ENCODE peak calls at places on chromosomes 7 and 10, in nine cellular contexts. One of them, this sample, is unnamed.
A peak's percentile ranks its signal among the peaks of the same experiment; 100 is the strongest.

GRCh38 chr7:68063171-68063570 is 1066.5 kb downstream of the TYW1 start:
- DNase-seq in cerebellar nuclear complex: no peak
- DNase-seq in KBM-7: peak; percentile 8
- DNase-seq in ELF-1: peak; percentile 41
- DNase-seq in Calu3: no peak
- DNase-seq in Daoy: no peak
- DNase-seq in hippocampal formation: no peak
- DNase-seq in activated CD8-positive, alpha-beta memory T cell treated with anti-CD3 and anti-CD28 coated beads, Interleukin-2, amount 50 U/mL, for 48 hours: no peak
- DNase-seq in CD8-positive, alpha-beta T cell: no peak
- DNase-seq in this sample: no peak

GRCh38 chr7:26038201-26038990 is 113.6 kb upstream of the NFE2L3 start:
- DNase-seq in cerebellar nuclear complex: no peak
- DNase-seq in KBM-7: no peak
- DNase-seq in ELF-1: no peak
- DNase-seq in Calu3: no peak
- DNase-seq in Daoy: no peak
- DNase-seq in hippocampal formation: no peak
- DNase-seq in activated CD8-positive, alpha-beta memory T cell treated with anti-CD3 and anti-CD28 coated beads, Interleukin-2, amount 50 U/mL, for 48 hours: no peak
- DNase-seq in CD8-positive, alpha-beta T cell: no peak
- DNase-seq in this sample: no peak

GRCh38 chr10:60348982-60349381 is 40.7 kb downstream of the ANK3 start:
- DNase-seq in cerebellar nuclear complex: no peak
- DNase-seq in KBM-7: no peak
- DNase-seq in ELF-1: no peak
- DNase-seq in Calu3: no peak
- DNase-seq in Daoy: no peak
- DNase-seq in hippocampal formation: no peak
- DNase-seq in activated CD8-positive, alpha-beta memory T cell treated with anti-CD3 and anti-CD28 coated beads, Interleukin-2, amount 50 U/mL, for 48 hours: no peak
- DNase-seq in CD8-positive, alpha-beta T cell: no peak
- DNase-seq in this sample: no peak

GRCh38 chr10:79054203-79055099 is 14.3 kb upstream of the ZMIZ1 start:
- DNase-seq in cerebellar nuclear complex: no peak
- DNase-seq in KBM-7: no peak
- DNase-seq in ELF-1: no peak
- DNase-seq in Calu3: no peak
- DNase-seq in Daoy: no peak
- DNase-seq in hippocampal formation: no peak
- DNase-seq in activated CD8-positive, alpha-beta memory T cell treated with anti-CD3 and anti-CD28 coated beads, Interleukin-2, amount 50 U/mL, for 48 hours: no peak
- DNase-seq in CD8-positive, alpha-beta T cell: no peak
- DNase-seq in this sample: no peak

GRCh38 chr7:32275216-32275979 is 205.2 kb upstream of the PDE1C start:
- DNase-seq in cerebellar nuclear complex: no peak
- DNase-seq in KBM-7: peak; percentile 8
- DNase-seq in ELF-1: no peak
- DNase-seq in Calu3: no peak
- DNase-seq in Daoy: peak; percentile 86
- DNase-seq in hippocampal formation: no peak
- DNase-seq in activated CD8-positive, alpha-beta memory T cell treated with anti-CD3 and anti-CD28 coated beads, Interleukin-2, amount 50 U/mL, for 48 hours: no peak
- DNase-seq in CD8-positive, alpha-beta T cell: no peak
- DNase-seq in this sample: no peak

GRCh38 chr7:131276190-131276589 is 51.5 kb upstream of the MKLN1 start:
- DNase-seq in cerebellar nuclear complex: no peak
- DNase-seq in KBM-7: no peak
- DNase-seq in ELF-1: no peak
- DNase-seq in Calu3: no peak
- DNase-seq in Daoy: no peak
- DNase-seq in hippocampal formation: no peak
- DNase-seq in activated CD8-positive, alpha-beta memory T cell treated with anti-CD3 and anti-CD28 coated beads, Interleukin-2, amount 50 U/mL, for 48 hours: no peak
- DNase-seq in CD8-positive, alpha-beta T cell: no peak
- DNase-seq in this sample: no peak

GRCh38 chr7:143510854-143511592 is 33.4 kb downstream of the TAS2R41 start:
- DNase-seq in cerebellar nuclear complex: no peak
- DNase-seq in KBM-7: no peak
- DNase-seq in ELF-1: no peak
- DNase-seq in Calu3: no peak
- DNase-seq in Daoy: no peak
- DNase-seq in hippocampal formation: no peak
- DNase-seq in activated CD8-positive, alpha-beta memory T cell treated with anti-CD3 and anti-CD28 coated beads, Interleukin-2, amount 50 U/mL, for 48 hours: no peak
- DNase-seq in CD8-positive, alpha-beta T cell: no peak
- DNase-seq in this sample: no peak

GRCh38 chr10:33947563-33947962 is 613.1 kb upstream of the NRP1 start:
- DNase-seq in cerebellar nuclear complex: no peak
- DNase-seq in KBM-7: no peak
- DNase-seq in ELF-1: no peak
- DNase-seq in Calu3: no peak
- DNase-seq in Daoy: no peak
- DNase-seq in hippocampal formation: no peak
- DNase-seq in activated CD8-positive, alpha-beta memory T cell treated with anti-CD3 and anti-CD28 coated beads, Interleukin-2, amount 50 U/mL, for 48 hours: no peak
- DNase-seq in CD8-positive, alpha-beta T cell: no peak
- DNase-seq in this sample: no peak

GRCh38 chr10:127563718-127564553 is 14.8 kb downstream of the NPS start:
- DNase-seq in cerebellar nuclear complex: no peak
- DNase-seq in KBM-7: peak; percentile 27
- DNase-seq in ELF-1: peak; percentile 53
- DNase-seq in Calu3: peak; percentile 42
- DNase-seq in Daoy: peak; percentile 21
- DNase-seq in hippocampal formation: no peak
- DNase-seq in activated CD8-positive, alpha-beta memory T cell treated with anti-CD3 and anti-CD28 coated beads, Interleukin-2, amount 50 U/mL, for 48 hours: peak; percentile 75
- DNase-seq in CD8-positive, alpha-beta T cell: no peak
- DNase-seq in this sample: no peak

GRCh38 chr7:105673367-105674188 is 92.3 kb upstream of the EFCAB10 start:
- DNase-seq in cerebellar nuclear complex: no peak
- DNase-seq in KBM-7: no peak
- DNase-seq in ELF-1: no peak
- DNase-seq in Calu3: no peak
- DNase-seq in Daoy: peak; percentile 54
- DNase-seq in hippocampal formation: no peak
- DNase-seq in activated CD8-positive, alpha-beta memory T cell treated with anti-CD3 and anti-CD28 coated beads, Interleukin-2, amount 50 U/mL, for 48 hours: no peak
- DNase-seq in CD8-positive, alpha-beta T cell: no peak
- DNase-seq in this sample: no peak

GRCh38 chr10:97827778-97828291 is 21.8 kb upstream of the GOLGA7B start:
- DNase-seq in cerebellar nuclear complex: no peak
- DNase-seq in KBM-7: no peak
- DNase-seq in ELF-1: peak; percentile 61
- DNase-seq in Calu3: no peak
- DNase-seq in Daoy: peak; percentile 65
- DNase-seq in hippocampal formation: no peak
- DNase-seq in activated CD8-positive, alpha-beta memory T cell treated with anti-CD3 and anti-CD28 coated beads, Interleukin-2, amount 50 U/mL, for 48 hours: no peak
- DNase-seq in CD8-positive, alpha-beta T cell: no peak
- DNase-seq in this sample: no peak

GRCh38 chr10:132229834-132230556 is 43.2 kb downstream of the DPYSL4 start:
- DNase-seq in cerebellar nuclear complex: no peak
- DNase-seq in KBM-7: no peak
- DNase-seq in ELF-1: peak; percentile 88
- DNase-seq in Calu3: no peak
- DNase-seq in Daoy: no peak
- DNase-seq in hippocampal formation: no peak
- DNase-seq in activated CD8-positive, alpha-beta memory T cell treated with anti-CD3 and anti-CD28 coated beads, Interleukin-2, amount 50 U/mL, for 48 hours: peak; percentile 68
- DNase-seq in CD8-positive, alpha-beta T cell: peak; percentile 49
- DNase-seq in this sample: no peak

GRCh38 chr7:104153287-104153686 is 54.5 kb downstream of the ORC5 start:
- DNase-seq in cerebellar nuclear complex: no peak
- DNase-seq in KBM-7: no peak
- DNase-seq in ELF-1: no peak
- DNase-seq in Calu3: no peak
- DNase-seq in Daoy: no peak
- DNase-seq in hippocampal formation: no peak
- DNase-seq in activated CD8-positive, alpha-beta memory T cell treated with anti-CD3 and anti-CD28 coated beads, Interleukin-2, amount 50 U/mL, for 48 hours: no peak
- DNase-seq in CD8-positive, alpha-beta T cell: no peak
- DNase-seq in this sample: no peak

GRCh38 chr10:132188331-132188730 is 1.6 kb downstream of the DPYSL4 start:
- DNase-seq in cerebellar nuclear complex: no peak
- DNase-seq in KBM-7: no peak
- DNase-seq in ELF-1: no peak
- DNase-seq in Calu3: no peak
- DNase-seq in Daoy: no peak
- DNase-seq in hippocampal formation: no peak
- DNase-seq in activated CD8-positive, alpha-beta memory T cell treated with anti-CD3 and anti-CD28 coated beads, Interleukin-2, amount 50 U/mL, for 48 hours: no peak
- DNase-seq in CD8-positive, alpha-beta T cell: no peak
- DNase-seq in this sample: no peak

GRCh38 chr10:35336084-35336831 is at the start of gene CCNY:
- DNase-seq in cerebellar nuclear complex: no peak
- DNase-seq in KBM-7: peak; percentile 59
- DNase-seq in ELF-1: peak; percentile 66
- DNase-seq in Calu3: peak; percentile 74
- DNase-seq in Daoy: peak; percentile 81
- DNase-seq in hippocampal formation: peak; percentile 81
- DNase-seq in activated CD8-positive, alpha-beta memory T cell treated with anti-CD3 and anti-CD28 coated beads, Interleukin-2, amount 50 U/mL, for 48 hours: peak; percentile 88
- DNase-seq in CD8-positive, alpha-beta T cell: peak; percentile 81
- DNase-seq in this sample: no peak

GRCh38 chr10:72702868-72703581 is 11.1 kb downstream of the MCU start:
- DNase-seq in cerebellar nuclear complex: no peak
- DNase-seq in KBM-7: no peak
- DNase-seq in ELF-1: no peak
- DNase-seq in Calu3: no peak
- DNase-seq in Daoy: no peak
- DNase-seq in hippocampal formation: no peak
- DNase-seq in activated CD8-positive, alpha-beta memory T cell treated with anti-CD3 and anti-CD28 coated beads, Interleukin-2, amount 50 U/mL, for 48 hours: no peak
- DNase-seq in CD8-positive, alpha-beta T cell: no peak
- DNase-seq in this sample: no peak

GRCh38 chr10:80924063-80924952 is 386.6 kb downstream of the SH2D4B start:
- DNase-seq in cerebellar nuclear complex: no peak
- DNase-seq in KBM-7: peak; percentile 65
- DNase-seq in ELF-1: peak; percentile 62
- DNase-seq in Calu3: peak; percentile 71
- DNase-seq in Daoy: peak; percentile 4
- DNase-seq in hippocampal formation: peak; percentile 29
- DNase-seq in activated CD8-positive, alpha-beta memory T cell treated with anti-CD3 and anti-CD28 coated beads, Interleukin-2, amount 50 U/mL, for 48 hours: peak; percentile 52
- DNase-seq in CD8-positive, alpha-beta T cell: no peak
- DNase-seq in this sample: no peak

GRCh38 chr7:131895541-131896173 is 339.2 kb upstream of the PODXL start:
- DNase-seq in cerebellar nuclear complex: no peak
- DNase-seq in KBM-7: no peak
- DNase-seq in ELF-1: no peak
- DNase-seq in Calu3: no peak
- DNase-seq in Daoy: peak; percentile 99
- DNase-seq in hippocampal formation: no peak
- DNase-seq in activated CD8-positive, alpha-beta memory T cell treated with anti-CD3 and anti-CD28 coated beads, Interleukin-2, amount 50 U/mL, for 48 hours: no peak
- DNase-seq in CD8-positive, alpha-beta T cell: no peak
- DNase-seq in this sample: no peak

GRCh38 chr10:93876391-93876790 is 17.4 kb upstream of the SLC35G1 start:
- DNase-seq in cerebellar nuclear complex: no peak
- DNase-seq in KBM-7: no peak
- DNase-seq in ELF-1: no peak
- DNase-seq in Calu3: no peak
- DNase-seq in Daoy: no peak
- DNase-seq in hippocampal formation: no peak
- DNase-seq in activated CD8-positive, alpha-beta memory T cell treated with anti-CD3 and anti-CD28 coated beads, Interleukin-2, amount 50 U/mL, for 48 hours: no peak
- DNase-seq in CD8-positive, alpha-beta T cell: no peak
- DNase-seq in this sample: no peak

GRCh38 chr7:138257459-138258193 is 181.4 kb downstream of the AKR1D1 start:
- DNase-seq in cerebellar nuclear complex: no peak
- DNase-seq in KBM-7: peak; percentile 96
- DNase-seq in ELF-1: peak; percentile 70
- DNase-seq in Calu3: peak; percentile 31
- DNase-seq in Daoy: peak; percentile 37
- DNase-seq in hippocampal formation: no peak
- DNase-seq in activated CD8-positive, alpha-beta memory T cell treated with anti-CD3 and anti-CD28 coated beads, Interleukin-2, amount 50 U/mL, for 48 hours: no peak
- DNase-seq in CD8-positive, alpha-beta T cell: no peak
- DNase-seq in this sample: no peak

GRCh38 chr7:87047-87446 is 105.3 kb upstream of the FAM20C start:
- DNase-seq in cerebellar nuclear complex: no peak
- DNase-seq in KBM-7: no peak
- DNase-seq in ELF-1: no peak
- DNase-seq in Calu3: no peak
- DNase-seq in Daoy: peak; percentile 50
- DNase-seq in hippocampal formation: no peak
- DNase-seq in activated CD8-positive, alpha-beta memory T cell treated with anti-CD3 and anti-CD28 coated beads, Interleukin-2, amount 50 U/mL, for 48 hours: peak; percentile 33
- DNase-seq in CD8-positive, alpha-beta T cell: no peak
- DNase-seq in this sample: no peak

GRCh38 chr10:76543655-76544054 is 1094.0 kb downstream of the KCNMA1 start:
- DNase-seq in cerebellar nuclear complex: no peak
- DNase-seq in KBM-7: no peak
- DNase-seq in ELF-1: no peak
- DNase-seq in Calu3: no peak
- DNase-seq in Daoy: peak; percentile 18
- DNase-seq in hippocampal formation: no peak
- DNase-seq in activated CD8-positive, alpha-beta memory T cell treated with anti-CD3 and anti-CD28 coated beads, Interleukin-2, amount 50 U/mL, for 48 hours: no peak
- DNase-seq in CD8-positive, alpha-beta T cell: no peak
- DNase-seq in this sample: no peak

GRCh38 chr7:95867309-95867708 is 95.0 kb downstream of the DYNC1I1 start:
- DNase-seq in cerebellar nuclear complex: no peak
- DNase-seq in KBM-7: no peak
- DNase-seq in ELF-1: no peak
- DNase-seq in Calu3: no peak
- DNase-seq in Daoy: no peak
- DNase-seq in hippocampal formation: no peak
- DNase-seq in activated CD8-positive, alpha-beta memory T cell treated with anti-CD3 and anti-CD28 coated beads, Interleukin-2, amount 50 U/mL, for 48 hours: no peak
- DNase-seq in CD8-positive, alpha-beta T cell: no peak
- DNase-seq in this sample: no peak

GRCh38 chr10:127012769-127013152 is 107.5 kb downstream of the DOCK1 start:
- DNase-seq in cerebellar nuclear complex: no peak
- DNase-seq in KBM-7: peak; percentile 46
- DNase-seq in ELF-1: peak; percentile 28
- DNase-seq in Calu3: peak; percentile 77
- DNase-seq in Daoy: peak; percentile 36
- DNase-seq in hippocampal formation: peak; percentile 13
- DNase-seq in activated CD8-positive, alpha-beta memory T cell treated with anti-CD3 and anti-CD28 coated beads, Interleukin-2, amount 50 U/mL, for 48 hours: no peak
- DNase-seq in CD8-positive, alpha-beta T cell: no peak
- DNase-seq in this sample: no peak

GRCh38 chr7:90461216-90461615 is 8.2 kb upstream of the PTTG1IP2 start:
- DNase-seq in cerebellar nuclear complex: no peak
- DNase-seq in KBM-7: no peak
- DNase-seq in ELF-1: no peak
- DNase-seq in Calu3: no peak
- DNase-seq in Daoy: no peak
- DNase-seq in hippocampal formation: no peak
- DNase-seq in activated CD8-positive, alpha-beta memory T cell treated with anti-CD3 and anti-CD28 coated beads, Interleukin-2, amount 50 U/mL, for 48 hours: no peak
- DNase-seq in CD8-positive, alpha-beta T cell: no peak
- DNase-seq in this sample: no peak

GRCh38 chr7:20241491-20242261 is 24.5 kb upstream of the MACC1 start:
- DNase-seq in cerebellar nuclear complex: no peak
- DNase-seq in KBM-7: peak; percentile 46
- DNase-seq in ELF-1: no peak
- DNase-seq in Calu3: peak; percentile 25
- DNase-seq in Daoy: peak; percentile 98
- DNase-seq in hippocampal formation: no peak
- DNase-seq in activated CD8-positive, alpha-beta memory T cell treated with anti-CD3 and anti-CD28 coated beads, Interleukin-2, amount 50 U/mL, for 48 hours: no peak
- DNase-seq in CD8-positive, alpha-beta T cell: no peak
- DNase-seq in this sample: no peak

This sample was measured in brain pericyte.